ENCODE peak calls at places on chromosomes 13 and 19, in eight cellular contexts. X, E, A, H, L, M, O and J are unnamed samples.

GRCh38 chr19:45569619-45570421 is 14.8 kb downstream of the OPA3 start:
- DNase-seq in X (peak; percentile 78), E (peak; percentile 81), A (no peak), H (peak; percentile 27), L (no peak), M (peak; percentile 69), O (peak; percentile 59), J (no peak)

GRCh38 chr13:30421093-30422055 is 919 bp upstream of the UBE2L5 start:
- DNase-seq in X (peak; percentile 94), E (peak; percentile 29), A (no peak), H (no peak), L (peak; percentile 58), M (peak; percentile 63), O (peak; percentile 85), J (peak; percentile 69)

GRCh38 chr13:106423530-106423929 is 111.9 kb downstream of the EFNB2 start:
- DNase-seq in X (no peak), E (no peak), A (no peak), H (no peak), L (no peak), M (no peak), O (no peak), J (no peak)

GRCh38 chr19:7618366-7618765 is 11.0 kb downstream of the XAB2 start:
- DNase-seq in X (no peak), E (no peak), A (no peak), H (no peak), L (no peak), M (peak; percentile 90), O (no peak), J (no peak)

GRCh38 chr19:4523306-4524110 is 5.2 kb upstream of the PLIN4 start:
- DNase-seq in X (no peak), E (peak; percentile 43), A (no peak), H (no peak), L (no peak), M (peak; percentile 66), O (peak; percentile 67), J (no peak)

GRCh38 chr19:48798937-48799336 is 11.9 kb downstream of the BCAT2 start:
- DNase-seq in X (no peak), E (no peak), A (no peak), H (no peak), L (peak; percentile 26), M (no peak), O (peak; percentile 13), J (peak; percentile 54)

GRCh38 chr19:2333027-2333806 is 4.7 kb downstream of the SPPL2B start:
- DNase-seq in X (peak; percentile 45), E (no peak), A (no peak), H (no peak), L (no peak), M (no peak), O (no peak), J (peak; percentile 94)

GRCh38 chr19:41734585-41734984 is 20.7 kb upstream of the CEACAM6 start:
- DNase-seq in X (no peak), E (no peak), A (no peak), H (no peak), L (peak; percentile 23), M (no peak), O (no peak), J (peak; percentile 35)

GRCh38 chr19:35718345-35719041 is 690 bp downstream of the KMT2B start:
- DNase-seq in X (peak; percentile 70), E (peak; percentile 82), A (no peak), H (no peak), L (peak; percentile 10), M (peak; percentile 43), O (peak; percentile 47), J (peak; percentile 49)

GRCh38 chr19:44260343-44260681 is 626 bp downstream of the ZNF233 start:
- DNase-seq in X (no peak), E (peak; percentile 2), A (no peak), H (no peak), L (no peak), M (no peak), O (no peak), J (no peak)